ENCODE peak calls at places on chromosomes 1 and 21, in four cellular contexts. One of them, this sample, is unnamed.

GRCh38 chr1:54409156-54410142 is 3.3 kb upstream of the SSBP3 start:
- DNase-seq in IMR-90: no peak
- DNase-seq in mesenchymal stem cell: no peak
- DNase-seq in mesendoderm: peak; percentile 94
- DNase-seq in this sample: no peak

GRCh38 chr21:22145555-22145954 is 1147.3 kb downstream of the NCAM2 start:
- DNase-seq in mesenchymal stem cell: no peak
- DNase-seq in IMR-90: no peak
- DNase-seq in mesendoderm: no peak
- DNase-seq in this sample: no peak

GRCh38 chr1:241503444-241503843 is 16.1 kb downstream of the FH start:
- DNase-seq in mesendoderm: no peak
- DNase-seq in IMR-90: no peak
- DNase-seq in mesenchymal stem cell: no peak
- DNase-seq in this sample: no peak

GRCh38 chr21:42622284-42622683 is 31.1 kb upstream of the PDE9A start:
- DNase-seq in mesendoderm: no peak
- DNase-seq in mesenchymal stem cell: no peak
- DNase-seq in IMR-90: no peak
- DNase-seq in this sample: no peak

GRCh38 chr1:119742193-119742592 is 26.5 kb downstream of the HMGCS2 start:
- DNase-seq in IMR-90: peak; percentile 38
- DNase-seq in mesenchymal stem cell: no peak
- DNase-seq in mesendoderm: no peak
- DNase-seq in this sample: no peak

GRCh38 chr1:20658166-20658915 is 2.8 kb downstream of the DDOST start:
- DNase-seq in mesendoderm: no peak
- DNase-seq in IMR-90: no peak
- DNase-seq in mesenchymal stem cell: no peak
- DNase-seq in this sample: no peak

GRCh38 chr1:179226749-179227148 is 2.7 kb downstream of the ABL2 start:
- DNase-seq in mesenchymal stem cell: no peak
- DNase-seq in mesendoderm: no peak
- DNase-seq in IMR-90: no peak
- DNase-seq in this sample: no peak

GRCh38 chr1:172168597-172168872 is 251.9 kb upstream of the C1orf105 start:
- DNase-seq in mesendoderm: no peak
- DNase-seq in IMR-90: no peak
- DNase-seq in mesenchymal stem cell: no peak
- DNase-seq in this sample: no peak

GRCh38 chr1:169367096-169367685 is 406 bp downstream of the NME7 start:
- DNase-seq in IMR-90: no peak
- DNase-seq in mesenchymal stem cell: no peak
- DNase-seq in mesendoderm: no peak
- DNase-seq in this sample: no peak

GRCh38 chr1:78617615-78618026 is 2.6 kb upstream of the IFI44L start:
- DNase-seq in mesendoderm: peak; percentile 89
- DNase-seq in mesenchymal stem cell: peak; percentile 76
- DNase-seq in IMR-90: peak; percentile 85
- DNase-seq in this sample: peak; percentile 78

GRCh38 chr1:90781429-90782020 is 64.4 kb upstream of the BARHL2 start:
- DNase-seq in mesendoderm: no peak
- DNase-seq in mesenchymal stem cell: no peak
- DNase-seq in IMR-90: no peak
- DNase-seq in this sample: no peak

GRCh38 chr1:13700521-13701273 is 709 bp downstream of the PRDM2 start:
- DNase-seq in mesendoderm: peak; percentile 31
- DNase-seq in mesenchymal stem cell: peak; percentile 30
- DNase-seq in IMR-90: peak; percentile 20
- DNase-seq in this sample: peak; percentile 17

GRCh38 chr1:230753586-230754251 is 6.5 kb downstream of the CAPN9 start:
- DNase-seq in mesenchymal stem cell: peak; percentile 69
- DNase-seq in mesendoderm: peak; percentile 97
- DNase-seq in IMR-90: no peak
- DNase-seq in this sample: peak; percentile 37

GRCh38 chr1:104780470-104781078 is 1030.9 kb downstream of the AMY1C start:
- DNase-seq in mesenchymal stem cell: peak; percentile 30
- DNase-seq in IMR-90: peak; percentile 1
- DNase-seq in mesendoderm: peak; percentile 46
- DNase-seq in this sample: peak; percentile 35

GRCh38 chr1:201694615-201695335 is 134.2 kb upstream of the IPO9 start:
- DNase-seq in IMR-90: no peak
- DNase-seq in mesenchymal stem cell: no peak
- DNase-seq in mesendoderm: peak; percentile 32
- DNase-seq in this sample: no peak

GRCh38 chr1:70043806-70044205 is 161.6 kb downstream of the LRRC40 start:
- DNase-seq in IMR-90: peak; percentile 64
- DNase-seq in mesendoderm: peak; percentile 23
- DNase-seq in mesenchymal stem cell: peak; percentile 40
- DNase-seq in this sample: no peak

GRCh38 chr21:25837545-25838263 is 102.9 kb downstream of the GABPA start:
- DNase-seq in mesendoderm: no peak
- DNase-seq in IMR-90: peak; percentile 89
- DNase-seq in mesenchymal stem cell: peak; percentile 55
- DNase-seq in this sample: no peak

GRCh38 chr21:41583274-41583790 is 75.4 kb upstream of the TMPRSS2 start:
- DNase-seq in mesenchymal stem cell: no peak
- DNase-seq in IMR-90: peak; percentile 8
- DNase-seq in mesendoderm: no peak
- DNase-seq in this sample: no peak
- H2BK5ac ChIP-seq in mesenchymal stem cell: no peak overlapping the region
- H2BK5ac ChIP-seq in IMR-90: no peak overlapping the region
- H2BK5ac ChIP-seq in mesendoderm: no peak overlapping the region
- H2BK5ac ChIP-seq in this sample: no peak overlapping the region

GRCh38 chr1:87428351-87428750 is 99.7 kb downstream of the LMO4 start:
- DNase-seq in IMR-90: no peak
- DNase-seq in mesendoderm: no peak
- DNase-seq in mesenchymal stem cell: no peak
- DNase-seq in this sample: no peak
- H3K4me3 ChIP-seq in IMR-90: no peak overlapping the region
- H3K4me3 ChIP-seq in mesendoderm: no peak overlapping the region
- H3K4me3 ChIP-seq in mesenchymal stem cell: no peak overlapping the region
- H3K4me3 ChIP-seq in this sample: no peak overlapping the region

GRCh38 chr1:229230136-229230892 is 40.6 kb upstream of the RAB4A start:
- DNase-seq in mesenchymal stem cell: no peak
- DNase-seq in IMR-90: no peak
- DNase-seq in mesendoderm: peak; percentile 59
- DNase-seq in this sample: no peak
- H2BK5ac ChIP-seq in mesenchymal stem cell: no peak overlapping the region
- H2BK5ac ChIP-seq in IMR-90: no peak overlapping the region
- H2BK5ac ChIP-seq in mesendoderm: no peak overlapping the region
- H2BK5ac ChIP-seq in this sample: no peak overlapping the region

GRCh38 chr1:6683434-6683833 is 18.2 kb downstream of the DNAJC11 start:
- DNase-seq in IMR-90: no peak
- DNase-seq in mesenchymal stem cell: no peak
- DNase-seq in mesendoderm: no peak
- DNase-seq in this sample: no peak
- H3K4me3 ChIP-seq in IMR-90: no peak overlapping the region
- H3K4me3 ChIP-seq in mesenchymal stem cell: no peak overlapping the region
- H3K4me3 ChIP-seq in mesendoderm: no peak overlapping the region
- H3K4me3 ChIP-seq in this sample: no peak overlapping the region

DNA sequence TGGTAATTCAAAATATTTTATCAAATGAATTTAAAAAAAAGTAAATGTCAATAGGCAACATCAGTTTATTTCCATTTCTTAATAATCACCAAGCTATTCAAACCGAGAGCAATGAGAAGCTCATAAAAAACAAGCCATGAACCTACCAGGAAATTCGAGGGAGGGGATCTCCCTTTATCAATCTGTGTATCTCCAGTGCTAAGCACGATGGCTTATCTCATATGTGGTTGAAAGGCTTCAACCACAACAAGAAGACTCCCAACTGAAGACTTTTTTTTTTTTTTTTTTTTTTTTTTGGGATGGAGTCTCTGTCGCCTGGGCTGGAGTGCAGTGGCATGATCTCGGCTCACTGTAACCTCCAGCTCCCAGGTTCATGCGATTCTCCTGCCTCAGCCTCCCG is 833.3 kb downstream of the USP25 start:
- DNase-seq in mesenchymal stem cell: no peak
- DNase-seq in mesendoderm: no peak
- DNase-seq in IMR-90: no peak
- DNase-seq in this sample: no peak
- H2BK5ac ChIP-seq in mesenchymal stem cell: peak overlapping the region; percentile 79
- H2BK5ac ChIP-seq in mesendoderm: no peak overlapping the region
- H2BK5ac ChIP-seq in IMR-90: no peak overlapping the region
- H2BK5ac ChIP-seq in this sample: no peak overlapping the region

DNA sequence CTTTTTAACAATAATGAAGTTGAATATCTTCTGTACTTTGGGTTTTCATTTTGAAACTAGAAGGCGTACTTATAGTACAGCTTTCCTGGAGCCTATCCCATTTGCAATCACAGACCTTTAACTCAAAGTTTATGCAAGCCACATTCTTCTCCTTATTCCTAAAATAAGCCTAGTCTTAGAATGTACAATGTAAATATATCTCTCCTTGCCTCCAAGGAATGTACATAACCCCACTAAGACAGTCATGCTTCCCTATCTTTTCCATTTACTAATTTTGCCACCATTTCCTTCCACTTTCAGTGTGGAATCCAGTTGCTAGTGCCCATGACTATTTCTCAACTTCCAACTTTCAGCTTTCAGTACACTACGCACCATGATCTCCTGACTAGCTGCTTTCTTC is 327.6 kb downstream of the ST6GALNAC3 start:
- DNase-seq in mesenchymal stem cell: no peak
- DNase-seq in mesendoderm: no peak
- DNase-seq in IMR-90: no peak
- DNase-seq in this sample: no peak
- H3K4me3 ChIP-seq in mesenchymal stem cell: no peak overlapping the region
- H3K4me3 ChIP-seq in mesendoderm: no peak overlapping the region
- H3K4me3 ChIP-seq in IMR-90: no peak overlapping the region
- H3K4me3 ChIP-seq in this sample: no peak overlapping the region

GRCh38 chr1:27560271-27561125 is 43.4 kb downstream of the AHDC1 start:
- DNase-seq in IMR-90: no peak
- DNase-seq in mesendoderm: peak; percentile 25
- DNase-seq in mesenchymal stem cell: no peak
- DNase-seq in this sample: no peak
- H2BK5ac ChIP-seq in IMR-90: no peak overlapping the region
- H2BK5ac ChIP-seq in mesendoderm: peak overlapping the region; percentile 69
- H2BK5ac ChIP-seq in mesenchymal stem cell: no peak overlapping the region
- H2BK5ac ChIP-seq in this sample: no peak overlapping the region

GRCh38 chr21:46616656-46617055 is 11.8 kb upstream of the S100B start:
- DNase-seq in mesenchymal stem cell: no peak
- DNase-seq in mesendoderm: no peak
- DNase-seq in IMR-90: no peak
- DNase-seq in this sample: no peak
- H3K4me3 ChIP-seq in mesenchymal stem cell: no peak overlapping the region
- H3K4me3 ChIP-seq in mesendoderm: no peak overlapping the region
- H3K4me3 ChIP-seq in IMR-90: no peak overlapping the region
- H3K4me3 ChIP-seq in this sample: no peak overlapping the region

DNA sequence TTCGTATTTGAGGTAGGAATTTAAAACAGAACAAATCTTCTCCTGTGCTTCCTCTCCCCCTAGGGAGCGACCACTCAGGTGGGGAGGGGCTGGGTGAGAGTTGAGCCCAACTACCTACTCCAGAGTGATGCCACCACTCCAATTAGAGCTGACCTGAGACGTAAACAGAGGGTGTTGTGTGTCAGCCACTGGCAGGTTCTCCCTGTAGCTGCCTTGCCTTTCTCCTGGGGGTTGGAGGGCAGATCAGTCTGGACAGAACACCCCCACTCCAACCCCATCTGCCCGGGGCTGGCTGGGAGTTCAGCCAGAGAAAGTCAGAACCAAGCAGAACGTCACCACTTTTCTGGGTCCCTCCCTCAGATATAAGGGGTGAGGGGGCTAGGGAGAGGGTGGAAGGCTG is 2.0 kb downstream of the HPDL start:
- DNase-seq in mesenchymal stem cell: no peak
- DNase-seq in IMR-90: no peak
- DNase-seq in mesendoderm: peak; percentile 67
- DNase-seq in this sample: no peak
- H2BK5ac ChIP-seq in mesenchymal stem cell: no peak overlapping the region
- H2BK5ac ChIP-seq in IMR-90: no peak overlapping the region
- H2BK5ac ChIP-seq in mesendoderm: peak overlapping the region; percentile 2
- H2BK5ac ChIP-seq in this sample: no peak overlapping the region

GRCh38 chr1:114695430-114696093 is at the start of gene AMPD1:
- DNase-seq in mesendoderm: no peak
- DNase-seq in mesenchymal stem cell: peak; percentile 29
- DNase-seq in IMR-90: peak; percentile 40
- DNase-seq in this sample: no peak

GRCh38 chr1:114696810-114697209 is 1.5 kb upstream of the AMPD1 start:
- DNase-seq in mesendoderm: no peak
- DNase-seq in mesenchymal stem cell: no peak
- DNase-seq in IMR-90: no peak
- DNase-seq in this sample: no peak

GRCh38 chr1:114691061-114691460 is 4.3 kb downstream of the AMPD1 start:
- DNase-seq in mesenchymal stem cell: no peak
- DNase-seq in IMR-90: no peak
- DNase-seq in mesendoderm: no peak
- DNase-seq in this sample: no peak

GRCh38 chr1:114694540-114695310 is 621 bp downstream of the AMPD1 start:
- DNase-seq in IMR-90: no peak
- DNase-seq in mesendoderm: no peak
- DNase-seq in mesenchymal stem cell: no peak
- DNase-seq in this sample: no peak

GRCh38 chr1:114692947-114693346 is 2.4 kb downstream of the AMPD1 start:
- DNase-seq in IMR-90: no peak
- DNase-seq in mesenchymal stem cell: no peak
- DNase-seq in mesendoderm: no peak
- DNase-seq in this sample: no peak
- H3K4me3 ChIP-seq in IMR-90: no peak overlapping the region
- H3K4me3 ChIP-seq in mesenchymal stem cell: no peak overlapping the region
- H3K4me3 ChIP-seq in mesendoderm: no peak overlapping the region
- H3K4me3 ChIP-seq in this sample: no peak overlapping the region

This sample was measured in neuronal stem cell.